ENCODE peak calls at places on chromosomes 6 and 20, in five cellular contexts. K is GM06990, I is left ventricle myocardium inferior, F is A549, B is fibroblast of pulmonary artery. C is an unnamed sample.

GRCh38 chr6:99801805-99802204 is 192.2 kb downstream of the MCHR2 start:
- DNase-seq in F (no peak), K (no peak), B (no peak), I (no peak), C (no peak)

GRCh38 chr6:120558294-120558693 is 776.0 kb downstream of the TBC1D32 start:
- DNase-seq in B (no peak), I (no peak), F (no peak), K (no peak), C (no peak)

GRCh38 chr6:3940703-3941102 is 91.5 kb downstream of the FAM50B start:
- DNase-seq in I (no peak), B (no peak), F (no peak), K (no peak), C (no peak)

GRCh38 chr6:56570434-56571359 is 72.0 kb downstream of the DST start:
- DNase-seq in I (no peak), F (peak), K (no peak), B (peak), C (no peak)

GRCh38 chr6:154815938-154816820 is 83.0 kb downstream of the SCAF8 start:
- DNase-seq in I (no peak), F (no peak), K (no peak), B (no peak), C (no peak)

GRCh38 chr20:63351811-63352591 is 9.1 kb downstream of the CHRNA4 start:
- DNase-seq in K (no peak), F (no peak), B (no peak), I (peak), C (no peak)

GRCh38 chr6:32995448-32995847 is 13.9 kb downstream of the HLA-DOA start:
- DNase-seq in F (no peak), I (no peak), B (no peak), K (no peak), C (no peak)

GRCh38 chr6:1995521-1996110 is 249.8 kb downstream of the GMDS start:
- DNase-seq in F (no peak), B (no peak), I (no peak), K (no peak), C (no peak)

GRCh38 chr20:2330090-2330695 is 34.4 kb downstream of the TGM3 start:
- DNase-seq in B (no peak), K (no peak), F (no peak), I (no peak), C (no peak)

GRCh38 chr6:77650098-77650663 is 2.7 kb upstream of the MEI4 start:
- DNase-seq in K (no peak), B (no peak), I (peak), F (no peak), C (no peak)

GRCh38 chr6:158853072-158853871 is 34.1 kb upstream of the EZR start:
- DNase-seq in K (peak), B (peak), I (peak), F (peak), C (peak)

GRCh38 chr6:80457044-80457933 is 350.8 kb downstream of the BCKDHB start:
- DNase-seq in B (peak), K (no peak), I (peak), F (no peak), C (no peak)

GRCh38 chr20:51221791-51222408 is 199.0 kb upstream of the KCNG1 start:
- DNase-seq in B (peak), F (no peak), K (no peak), I (no peak), C (no peak)

GRCh38 chr6:108557494-108558371 is 3.0 kb upstream of the FOXO3 start:
- DNase-seq in K (peak), F (no peak), B (peak), I (peak), C (no peak)

GRCh38 chr20:1813101-1813529 is 82.1 kb upstream of the SIRPA start:
- DNase-seq in I (peak), B (peak), F (peak), K (no peak), C (no peak)

GRCh38 chr20:52251137-52251700 is 59.6 kb upstream of the ZFP64 start:
- DNase-seq in F (no peak), B (no peak), I (no peak), K (no peak), C (no peak)

GRCh38 chr6:32829495-32829894 is 9.0 kb downstream of the TAP2 start:
- DNase-seq in B (no peak), F (no peak), K (no peak), I (no peak), C (no peak)

GRCh38 chr20:62439218-62439617 is 11.9 kb upstream of the RBBP8NL start:
- DNase-seq in K (no peak), F (no peak), I (no peak), B (no peak), C (no peak)

GRCh38 chr6:22302828-22303227 is 6.0 kb upstream of the PRL start:
- DNase-seq in K (no peak), F (no peak), B (no peak), I (no peak), C (no peak)

GRCh38 chr6:5599112-5599511 is 337.8 kb downstream of the FARS2 start:
- DNase-seq in K (no peak), I (no peak), B (no peak), F (no peak), C (no peak)

GRCh38 chr6:142893088-142893487 is 51.9 kb downstream of the HIVEP2 start:
- DNase-seq in B (peak), K (no peak), I (no peak), F (no peak), C (no peak)

GRCh38 chr6:52389626-52390360 is 27.8 kb downstream of the PAQR8 start:
- DNase-seq in F (no peak), I (peak), B (peak), K (peak), C (peak)
- TF ChIP-seq CTCF in F (no peak), I (no peak), B (no peak), K (no peak), C (no peak)

GRCh38 chr20:21102252-21102609 is 3.9 kb downstream of the LINC00237 start:
- DNase-seq in F (no peak), B (no peak), I (no peak), K (no peak), C (no peak)
- H3K4me3 ChIP-seq in F (peak), B (no peak), I (peak), K (no peak), C (peak)

DNA sequence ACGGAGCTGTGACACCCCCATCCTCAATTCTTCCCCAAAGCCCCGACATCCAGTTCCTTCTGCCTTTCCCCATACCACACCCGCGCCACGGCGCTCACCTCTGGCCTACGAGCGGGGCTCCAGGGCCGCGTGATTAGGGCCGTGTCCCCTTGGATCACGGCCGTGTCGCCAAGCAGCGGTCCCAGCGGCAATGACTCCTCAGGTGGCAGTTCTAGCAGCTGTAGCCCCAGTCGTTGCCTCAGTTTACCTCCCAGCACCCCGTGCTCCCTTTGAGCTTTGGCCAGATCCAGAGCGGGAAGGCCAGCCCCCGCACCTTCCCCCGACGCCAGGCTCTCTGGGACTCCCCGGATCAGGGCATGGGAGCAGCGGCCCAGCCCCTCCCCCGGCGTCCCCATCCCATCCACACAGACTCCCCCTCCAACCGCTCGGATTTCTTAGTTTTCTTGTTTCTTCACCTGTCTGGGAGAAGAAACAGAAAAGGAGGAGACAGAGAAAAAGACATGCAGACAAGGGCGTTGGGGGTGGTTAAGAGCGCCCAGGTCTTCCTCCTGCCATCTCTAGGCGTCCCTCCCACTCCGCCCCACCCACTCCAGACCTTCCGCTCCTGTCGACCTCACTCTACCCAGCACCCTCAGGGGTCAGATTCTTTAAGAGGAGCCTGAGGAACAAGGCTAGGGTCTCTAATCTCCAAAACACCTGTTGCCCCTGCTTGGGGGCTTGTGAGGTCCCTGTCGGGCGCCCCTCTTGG is at the start of gene DDAH2:
- DNase-seq in B (no peak), K (no peak), I (no peak), F (no peak), C (no peak)
- TF ChIP-seq CTCF in B (peak), K (peak), I (peak), F (no peak), C (peak)

DNA sequence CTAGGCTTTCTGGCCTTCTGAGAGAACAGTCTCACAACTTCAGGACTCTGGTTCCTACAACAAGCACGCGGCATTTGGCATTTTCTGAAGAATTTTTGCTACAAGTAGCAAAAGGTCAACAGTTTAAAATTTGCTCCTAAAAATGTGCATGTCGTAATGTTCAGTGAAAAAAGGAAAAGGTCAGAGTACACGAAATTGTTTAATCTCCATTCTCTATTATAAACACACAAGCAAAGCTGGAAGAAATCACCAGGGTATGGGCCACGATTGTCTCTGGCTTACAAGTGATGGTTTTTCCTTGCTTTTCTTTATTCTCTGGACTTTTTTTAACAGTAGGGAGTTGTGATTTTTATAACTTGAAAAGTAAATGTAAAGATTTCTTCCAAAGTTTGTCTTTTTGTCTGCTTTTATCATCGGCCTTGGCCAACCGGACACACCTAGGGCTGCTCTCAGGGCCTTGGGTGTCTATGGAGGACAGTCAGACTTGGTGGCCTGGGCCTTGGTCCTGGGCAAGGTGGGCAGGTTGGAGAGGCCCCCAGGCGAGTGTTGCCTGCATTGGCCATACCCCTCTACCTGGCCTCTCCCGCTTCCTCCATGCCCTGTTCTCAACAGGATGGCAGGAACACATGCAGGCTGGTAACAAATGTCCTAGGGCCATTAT is 32.4 kb downstream of the PLEKHG1 start:
- DNase-seq in I (no peak), F (no peak), B (no peak), K (no peak), C (no peak)
- H3K4me3 ChIP-seq in I (no peak), F (no peak), B (no peak), K (no peak), C (no peak)

GRCh38 chr6:38702471-38703397 is at the start of gene GLO1:
- DNase-seq in K (peak), F (peak), B (peak), I (peak), C (peak)
- TF ChIP-seq CTCF in K (no peak), F (no peak), B (no peak), I (no peak), C (no peak)

DNA sequence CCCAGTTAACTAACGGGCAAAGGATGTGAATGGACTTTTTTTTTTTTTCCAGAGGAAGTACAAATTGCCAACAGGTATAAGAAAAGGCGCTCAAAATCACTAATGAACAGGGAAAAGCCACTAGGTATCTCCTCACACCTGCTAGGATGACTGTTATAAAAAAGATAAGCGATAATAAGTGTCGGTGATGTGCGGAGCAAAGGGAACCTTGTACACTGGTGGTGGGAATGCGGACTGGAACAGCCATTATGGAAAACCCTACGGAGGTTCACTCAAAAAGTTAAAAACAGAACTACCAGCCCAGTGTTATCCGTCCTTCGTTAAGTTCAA is 787 bp upstream of the RAB32 start:
- DNase-seq in K (no peak), I (no peak), F (no peak), B (no peak), C (no peak)
- H3K4me3 ChIP-seq in K (no peak), I (peak), F (peak), B (peak), C (no peak)

GRCh38 chr6:16712931-16713484 is 48.3 kb downstream of the ATXN1 start:
- DNase-seq in B (peak), K (peak), I (peak), F (no peak), C (no peak)
- TF ChIP-seq CTCF in B (peak), K (peak), I (no peak), F (peak), C (peak)

GRCh38 chr6:43274127-43274915 is 23.7 kb upstream of the SLC22A7 start:
- DNase-seq in I (no peak), F (no peak), B (no peak), K (no peak), C (no peak)
- H3K4me3 ChIP-seq in I (peak), F (no peak), B (no peak), K (no peak), C (no peak)

DNA sequence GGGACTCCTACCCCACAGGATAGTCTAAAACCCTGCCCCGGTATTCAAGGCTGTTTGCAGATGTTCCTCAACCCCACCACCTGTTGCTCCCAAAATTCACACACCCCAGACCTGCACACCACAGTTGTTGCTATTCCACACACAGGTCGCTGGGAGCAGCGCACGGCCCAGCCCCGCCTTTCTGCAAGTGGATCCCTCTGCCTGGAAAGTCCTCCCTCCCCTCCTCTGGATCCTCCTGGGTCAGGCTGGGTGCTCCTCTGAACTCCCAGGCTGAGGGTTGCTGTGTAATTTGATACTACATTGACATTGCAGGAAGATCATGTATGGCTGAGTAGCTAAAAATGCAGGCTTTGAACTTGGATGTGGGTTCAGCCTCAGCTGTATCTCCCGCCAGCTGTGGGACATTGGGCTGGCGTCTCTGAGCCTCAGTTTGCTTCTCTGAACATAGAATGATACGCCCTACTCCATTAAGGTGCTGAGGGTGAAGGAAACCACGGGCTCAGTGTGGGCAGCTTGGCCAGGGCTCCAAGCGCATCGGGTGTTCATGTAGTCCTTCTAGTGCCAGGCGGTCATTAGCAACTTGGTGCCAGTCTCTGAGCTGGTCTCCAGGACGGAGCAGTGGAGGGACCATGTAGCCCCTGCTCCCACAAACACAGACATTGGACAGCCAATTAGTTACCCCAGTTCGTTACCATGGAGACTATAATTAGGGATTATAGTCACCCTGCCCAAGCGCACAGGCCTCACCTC is 13.9 kb upstream of the CCN5 start:
- DNase-seq in K (no peak), F (no peak), B (no peak), I (no peak), C (no peak)
- TF ChIP-seq CTCF in K (no peak), F (no peak), B (no peak), I (no peak), C (no peak)